ENCODE peak calls at places on chromosome 18, in seven cellular contexts. L is K562, T is astrocyte of the spinal cord, P is cardiac muscle cell, C is body of pancreas, D is HepG2, F is testis. A is an unnamed sample.

GRCh38 chr18:57794951-57795728 is 8.0 kb downstream of the ATP8B1 start:
- DNase-seq in P (no peak), T (no peak), L (no peak), F (no peak), D (no peak), C (no peak), A (no peak)

GRCh38 chr18:3062798-3063563 is 50.0 kb upstream of the LPIN2 start:
- DNase-seq in L (peak), D (peak), F (peak), T (peak), C (peak), P (peak), A (peak)

GRCh38 chr18:46179306-46179705 is 75.1 kb downstream of the HAUS1 start:
- DNase-seq in F (no peak), T (no peak), L (no peak), C (no peak), D (no peak), P (no peak), A (no peak)

GRCh38 chr18:55119434-55119833 is 160.2 kb upstream of the CCDC68 start:
- DNase-seq in F (no peak), C (no peak), P (no peak), D (no peak), L (peak), T (no peak), A (no peak)

GRCh38 chr18:78765142-78765541 is 214.5 kb upstream of the SALL3 start:
- DNase-seq in C (no peak), T (no peak), F (no peak), P (no peak), D (no peak), L (no peak), A (no peak)

GRCh38 chr18:61690418-61691138 is 202.2 kb downstream of the RNF152 start:
- DNase-seq in F (no peak), C (peak), L (no peak), P (no peak), D (no peak), T (no peak), A (no peak)

GRCh38 chr18:79612291-79613108 is 67.1 kb upstream of the CTDP1 start:
- DNase-seq in T (no peak), P (no peak), D (no peak), F (no peak), C (no peak), L (no peak), A (no peak)

GRCh38 chr18:33584845-33585775 is 7.1 kb downstream of the ASXL3 start:
- DNase-seq in C (peak), L (no peak), P (no peak), T (no peak), D (no peak), F (no peak), A (no peak)

GRCh38 chr18:51342815-51343214 is 145.3 kb upstream of the MEX3C start:
- DNase-seq in L (no peak), P (no peak), C (no peak), D (peak), F (no peak), T (peak), A (no peak)

GRCh38 chr18:9475643-9476580 is 599 bp downstream of the RALBP1 start:
- DNase-seq in L (peak), D (no peak), P (peak), F (peak), C (peak), T (peak), A (no peak)

GRCh38 chr18:33576999-33577687 is 876 bp upstream of the ASXL3 start:
- DNase-seq in F (no peak), D (no peak), C (no peak), L (no peak), T (no peak), P (no peak), A (no peak)

GRCh38 chr18:37566479-37567060 is 972 bp upstream of the CELF4 start:
- DNase-seq in D (no peak), C (no peak), P (peak), F (peak), T (no peak), L (no peak), A (no peak)

GRCh38 chr18:21110667-21111350 is 804 bp downstream of the ROCK1 start:
- DNase-seq in T (peak), L (peak), D (no peak), P (peak), C (peak), F (peak), A (no peak)
- TF ChIP-seq CTCF in T (no peak), L (no peak), D (no peak), P (no peak), C (no peak), F (no peak), A (no peak)

DNA sequence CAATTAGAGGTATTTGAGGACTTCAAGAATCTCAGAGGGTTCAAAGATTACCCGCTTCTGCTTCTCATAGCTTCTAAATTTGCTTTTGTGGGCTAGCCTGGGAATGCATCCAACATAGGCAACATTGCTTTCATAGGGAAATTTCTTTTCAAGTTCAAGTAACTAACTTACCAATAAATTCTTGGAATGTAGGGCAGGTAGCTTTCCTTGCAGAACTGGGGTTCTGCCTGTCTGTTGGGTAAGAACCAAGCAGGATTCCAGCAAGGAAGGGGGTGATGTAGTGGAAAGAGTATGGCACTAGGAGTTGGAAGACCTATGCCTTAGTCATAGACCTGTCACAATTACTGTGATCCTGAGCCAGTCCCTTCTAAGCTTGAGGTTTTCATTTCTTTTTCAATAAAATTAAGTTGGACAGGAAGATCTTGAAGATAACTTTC is 164.1 kb downstream of the FHOD3 start:
- DNase-seq in C (no peak), P (no peak), T (peak), D (no peak), F (no peak), L (no peak), A (no peak)
- TF ChIP-seq CTCF in C (no peak), P (no peak), T (no peak), D (no peak), F (no peak), L (no peak), A (no peak)

GRCh38 chr18:76859474-76860339 is 37.4 kb downstream of the ZNF236 start:
- DNase-seq in L (no peak), F (no peak), C (no peak), D (no peak), T (no peak), P (no peak), A (no peak)
- TF ChIP-seq CTCF in L (no peak), F (no peak), C (no peak), D (no peak), T (no peak), P (no peak), A (no peak)

GRCh38 chr18:23049698-23050373 is 85.4 kb upstream of the CABLES1 start:
- DNase-seq in F (no peak), P (no peak), T (no peak), D (no peak), C (no peak), L (no peak), A (no peak)

GRCh38 chr18:23056315-23056714 is 79.0 kb upstream of the CABLES1 start:
- DNase-seq in L (no peak), P (peak), D (no peak), C (no peak), T (no peak), F (no peak), A (no peak)

GRCh38 chr18:23057096-23057495 is 78.2 kb upstream of the CABLES1 start:
- DNase-seq in F (no peak), T (no peak), L (no peak), C (no peak), P (no peak), D (no peak), A (no peak)

GRCh38 chr18:23054553-23054952 is 80.7 kb upstream of the CABLES1 start:
- DNase-seq in T (no peak), L (no peak), F (no peak), P (no peak), C (no peak), D (no peak), A (no peak)

GRCh38 chr18:23053756-23054457 is 81.4 kb upstream of the CABLES1 start:
- DNase-seq in D (peak), L (no peak), P (peak), C (peak), T (peak), F (no peak), A (no peak)
- TF ChIP-seq CTCF in D (peak), L (no peak), P (peak), C (peak), T (peak), F (no peak), A (no peak)

GRCh38 chr18:73983496-73983895 is 164.1 kb downstream of the FBXO15 start:
- DNase-seq in T (no peak), D (no peak), P (no peak), C (no peak), F (no peak), L (no peak), A (no peak)

GRCh38 chr18:73983970-73984369 is 163.7 kb downstream of the FBXO15 start:
- DNase-seq in D (no peak), P (no peak), F (no peak), C (no peak), L (no peak), T (no peak), A (no peak)

GRCh38 chr18:73979742-73980141 is 167.9 kb downstream of the FBXO15 start:
- DNase-seq in F (no peak), T (peak), D (no peak), C (no peak), P (no peak), L (no peak), A (no peak)

GRCh38 chr18:73975266-73975665 is 172.4 kb downstream of the FBXO15 start:
- DNase-seq in C (peak), D (no peak), T (peak), P (no peak), F (no peak), L (no peak), A (no peak)

GRCh38 chr18:73980289-73980979 is 167.2 kb downstream of the FBXO15 start:
- DNase-seq in C (no peak), D (peak), L (peak), F (peak), P (peak), T (no peak), A (peak)
- TF ChIP-seq CTCF in C (peak), D (peak), L (peak), F (no peak), P (peak), T (peak), A (peak)

DNA sequence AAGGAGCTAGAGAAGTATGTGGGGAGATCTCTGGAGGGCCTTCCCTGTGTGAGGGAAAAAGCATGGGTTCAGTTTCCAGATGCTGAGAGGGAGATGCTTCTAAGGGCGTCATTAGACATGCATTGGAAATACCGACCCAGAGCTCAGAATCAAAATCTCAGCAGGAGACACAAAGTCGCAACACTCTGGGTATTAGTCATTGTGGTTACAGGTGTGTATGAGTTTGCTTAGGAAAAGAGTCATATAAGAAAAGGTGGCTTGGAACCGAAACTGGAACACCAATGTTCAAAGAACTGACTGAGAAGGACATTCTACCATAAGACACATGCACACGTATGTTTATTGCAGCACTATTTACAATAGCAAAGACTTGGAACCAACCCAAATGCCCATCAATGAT is 477.1 kb downstream of the FBXO15 start:
- DNase-seq in F (no peak), T (peak), P (no peak), C (no peak), L (no peak), D (no peak), A (no peak)
- TF ChIP-seq CTCF in F (no peak), T (no peak), P (no peak), C (no peak), L (no peak), D (no peak), A (no peak)